ENCODE peak calls at places on chromosome 2, in eight cellular contexts. One of them, this sample, is unnamed.

GRCh38 chr2:79832540-79833234 is 319.8 kb downstream of the CTNNA2 start:
- DNase-seq in CD8-positive, alpha-beta T cell: no peak
- DNase-seq in fibroblast of mammary gland: no peak
- DNase-seq in CD14-positive monocyte: no peak
- DNase-seq in transverse colon: no peak
- DNase-seq in right atrium auricular region: no peak
- DNase-seq in mesothelial cell of epicardium: no peak
- DNase-seq in right lobe of liver: no peak
- DNase-seq in this sample: no peak

GRCh38 chr2:29259221-29259620 is 144.0 kb downstream of the CLIP4 start:
- DNase-seq in CD14-positive monocyte: no peak
- DNase-seq in right atrium auricular region: no peak
- DNase-seq in CD8-positive, alpha-beta T cell: no peak
- DNase-seq in transverse colon: no peak
- DNase-seq in fibroblast of mammary gland: peak
- DNase-seq in mesothelial cell of epicardium: no peak
- DNase-seq in right lobe of liver: no peak
- DNase-seq in this sample: no peak

GRCh38 chr2:18077724-18078123 is 199.3 kb downstream of the KCNS3 start:
- DNase-seq in mesothelial cell of epicardium: no peak
- DNase-seq in transverse colon: no peak
- DNase-seq in fibroblast of mammary gland: no peak
- DNase-seq in right lobe of liver: no peak
- DNase-seq in CD8-positive, alpha-beta T cell: no peak
- DNase-seq in CD14-positive monocyte: no peak
- DNase-seq in right atrium auricular region: no peak
- DNase-seq in this sample: no peak

GRCh38 chr2:118388771-118389170 is 300.5 kb downstream of the INSIG2 start:
- DNase-seq in mesothelial cell of epicardium: no peak
- DNase-seq in CD8-positive, alpha-beta T cell: no peak
- DNase-seq in CD14-positive monocyte: no peak
- DNase-seq in right atrium auricular region: no peak
- DNase-seq in right lobe of liver: no peak
- DNase-seq in transverse colon: no peak
- DNase-seq in fibroblast of mammary gland: peak
- DNase-seq in this sample: no peak

GRCh38 chr2:39228413-39229209 is 15.2 kb downstream of the CDKL4 start:
- DNase-seq in CD14-positive monocyte: no peak
- DNase-seq in CD8-positive, alpha-beta T cell: no peak
- DNase-seq in mesothelial cell of epicardium: no peak
- DNase-seq in right lobe of liver: no peak
- DNase-seq in fibroblast of mammary gland: no peak
- DNase-seq in right atrium auricular region: no peak
- DNase-seq in transverse colon: no peak
- DNase-seq in this sample: no peak

GRCh38 chr2:196356332-196356731 is 185.0 kb upstream of the STK17B start:
- DNase-seq in right lobe of liver: no peak
- DNase-seq in transverse colon: no peak
- DNase-seq in CD14-positive monocyte: no peak
- DNase-seq in right atrium auricular region: no peak
- DNase-seq in CD8-positive, alpha-beta T cell: no peak
- DNase-seq in fibroblast of mammary gland: no peak
- DNase-seq in mesothelial cell of epicardium: no peak
- DNase-seq in this sample: no peak

GRCh38 chr2:79369127-79369526 is 143.7 kb upstream of the CTNNA2 start:
- DNase-seq in right lobe of liver: no peak
- DNase-seq in mesothelial cell of epicardium: no peak
- DNase-seq in CD8-positive, alpha-beta T cell: no peak
- DNase-seq in CD14-positive monocyte: no peak
- DNase-seq in right atrium auricular region: no peak
- DNase-seq in fibroblast of mammary gland: no peak
- DNase-seq in transverse colon: no peak
- DNase-seq in this sample: no peak

GRCh38 chr2:58194451-58194850 is 46.7 kb downstream of the FANCL start:
- DNase-seq in CD14-positive monocyte: no peak
- DNase-seq in CD8-positive, alpha-beta T cell: no peak
- DNase-seq in transverse colon: no peak
- DNase-seq in right atrium auricular region: no peak
- DNase-seq in fibroblast of mammary gland: no peak
- DNase-seq in mesothelial cell of epicardium: no peak
- DNase-seq in right lobe of liver: no peak
- DNase-seq in this sample: no peak

GRCh38 chr2:152432206-152432653 is 97.3 kb downstream of the FMNL2 start:
- DNase-seq in right lobe of liver: no peak
- DNase-seq in fibroblast of mammary gland: peak
- DNase-seq in transverse colon: no peak
- DNase-seq in CD14-positive monocyte: peak
- DNase-seq in mesothelial cell of epicardium: no peak
- DNase-seq in CD8-positive, alpha-beta T cell: no peak
- DNase-seq in right atrium auricular region: peak
- DNase-seq in this sample: no peak

GRCh38 chr2:221571391-221572179 is 519 bp downstream of the EPHA4 start:
- DNase-seq in right atrium auricular region: no peak
- DNase-seq in mesothelial cell of epicardium: peak
- DNase-seq in transverse colon: peak
- DNase-seq in fibroblast of mammary gland: peak
- DNase-seq in CD14-positive monocyte: no peak
- DNase-seq in right lobe of liver: peak
- DNase-seq in CD8-positive, alpha-beta T cell: peak
- DNase-seq in this sample: peak

GRCh38 chr2:178227187-178227586 is 32.9 kb downstream of the OSBPL6 start:
- DNase-seq in right lobe of liver: no peak
- DNase-seq in transverse colon: no peak
- DNase-seq in right atrium auricular region: no peak
- DNase-seq in CD14-positive monocyte: no peak
- DNase-seq in CD8-positive, alpha-beta T cell: no peak
- DNase-seq in mesothelial cell of epicardium: no peak
- DNase-seq in fibroblast of mammary gland: peak
- DNase-seq in this sample: no peak

GRCh38 chr2:157825885-157826284 is 50.2 kb downstream of the ACVR1 start:
- DNase-seq in transverse colon: no peak
- DNase-seq in CD8-positive, alpha-beta T cell: no peak
- DNase-seq in right lobe of liver: no peak
- DNase-seq in CD14-positive monocyte: no peak
- DNase-seq in right atrium auricular region: no peak
- DNase-seq in fibroblast of mammary gland: peak
- DNase-seq in mesothelial cell of epicardium: no peak
- DNase-seq in this sample: no peak

DNA sequence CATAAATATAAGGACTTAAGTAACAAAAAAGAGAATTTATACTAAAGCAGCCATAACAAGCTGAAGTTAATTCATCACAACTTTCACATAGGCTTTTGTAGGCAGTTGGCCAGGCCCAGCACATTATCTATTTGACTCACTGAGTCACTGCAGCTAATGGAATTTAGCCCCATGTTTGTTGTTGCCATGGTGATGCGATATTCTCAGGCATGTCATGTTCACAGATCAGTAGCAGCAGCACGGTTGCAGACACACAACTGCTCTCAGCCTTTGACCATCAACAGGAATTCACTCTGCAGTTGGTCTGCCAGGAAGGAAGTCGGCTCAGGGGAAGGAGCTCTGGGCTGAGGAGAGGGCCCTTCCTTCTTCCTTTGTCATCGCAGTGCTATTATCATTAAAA is 639.8 kb downstream of the TMEM182 start:
- DNase-seq in right atrium auricular region: peak
- DNase-seq in fibroblast of mammary gland: peak
- DNase-seq in mesothelial cell of epicardium: peak
- DNase-seq in CD14-positive monocyte: no peak
- DNase-seq in CD8-positive, alpha-beta T cell: no peak
- DNase-seq in right lobe of liver: no peak
- DNase-seq in transverse colon: no peak
- DNase-seq in this sample: no peak
- TF ChIP-seq CTCF in right atrium auricular region: no peak
- TF ChIP-seq CTCF in fibroblast of mammary gland: no peak
- TF ChIP-seq CTCF in mesothelial cell of epicardium: no peak
- TF ChIP-seq CTCF in CD14-positive monocyte: no peak
- TF ChIP-seq CTCF in CD8-positive, alpha-beta T cell: no peak
- TF ChIP-seq CTCF in right lobe of liver: no peak
- TF ChIP-seq CTCF in transverse colon: no peak
- TF ChIP-seq CTCF in this sample: no peak

GRCh38 chr2:101859604-101860003 is 132.2 kb upstream of the IL1R2 start:
- DNase-seq in right atrium auricular region: no peak
- DNase-seq in fibroblast of mammary gland: no peak
- DNase-seq in CD14-positive monocyte: no peak
- DNase-seq in CD8-positive, alpha-beta T cell: no peak
- DNase-seq in right lobe of liver: no peak
- DNase-seq in transverse colon: no peak
- DNase-seq in mesothelial cell of epicardium: no peak
- DNase-seq in this sample: no peak
- TF ChIP-seq CTCF in right atrium auricular region: no peak
- TF ChIP-seq CTCF in fibroblast of mammary gland: no peak
- TF ChIP-seq CTCF in CD14-positive monocyte: no peak
- TF ChIP-seq CTCF in CD8-positive, alpha-beta T cell: no peak
- TF ChIP-seq CTCF in right lobe of liver: no peak
- TF ChIP-seq CTCF in transverse colon: no peak
- TF ChIP-seq CTCF in mesothelial cell of epicardium: no peak
- TF ChIP-seq CTCF in this sample: no peak

GRCh38 chr2:11534078-11534745 is 367 bp downstream of the GREB1 start:
- DNase-seq in right lobe of liver: no peak
- DNase-seq in mesothelial cell of epicardium: no peak
- DNase-seq in CD14-positive monocyte: no peak
- DNase-seq in fibroblast of mammary gland: peak
- DNase-seq in CD8-positive, alpha-beta T cell: no peak
- DNase-seq in transverse colon: no peak
- DNase-seq in right atrium auricular region: no peak
- DNase-seq in this sample: no peak

GRCh38 chr2:11535899-11536344 is 2.1 kb downstream of the GREB1 start:
- DNase-seq in right atrium auricular region: no peak
- DNase-seq in transverse colon: no peak
- DNase-seq in CD14-positive monocyte: no peak
- DNase-seq in right lobe of liver: no peak
- DNase-seq in mesothelial cell of epicardium: no peak
- DNase-seq in CD8-positive, alpha-beta T cell: no peak
- DNase-seq in fibroblast of mammary gland: no peak
- DNase-seq in this sample: no peak

GRCh38 chr2:11532434-11533055 is 1.3 kb upstream of the GREB1 start:
- DNase-seq in fibroblast of mammary gland: peak
- DNase-seq in right lobe of liver: no peak
- DNase-seq in CD8-positive, alpha-beta T cell: no peak
- DNase-seq in mesothelial cell of epicardium: no peak
- DNase-seq in right atrium auricular region: no peak
- DNase-seq in CD14-positive monocyte: no peak
- DNase-seq in transverse colon: no peak
- DNase-seq in this sample: no peak

GRCh38 chr2:11533278-11534077 is at the start of gene GREB1:
- DNase-seq in right lobe of liver: no peak
- DNase-seq in fibroblast of mammary gland: peak
- DNase-seq in CD8-positive, alpha-beta T cell: no peak
- DNase-seq in right atrium auricular region: no peak
- DNase-seq in mesothelial cell of epicardium: no peak
- DNase-seq in transverse colon: no peak
- DNase-seq in CD14-positive monocyte: no peak
- DNase-seq in this sample: no peak

GRCh38 chr2:11534746-11535484 is 1.1 kb downstream of the GREB1 start:
- DNase-seq in CD14-positive monocyte: no peak
- DNase-seq in right lobe of liver: no peak
- DNase-seq in fibroblast of mammary gland: no peak
- DNase-seq in CD8-positive, alpha-beta T cell: no peak
- DNase-seq in mesothelial cell of epicardium: no peak
- DNase-seq in right atrium auricular region: no peak
- DNase-seq in transverse colon: no peak
- DNase-seq in this sample: no peak
- TF ChIP-seq CTCF in CD14-positive monocyte: peak
- TF ChIP-seq CTCF in right lobe of liver: no peak
- TF ChIP-seq CTCF in fibroblast of mammary gland: peak
- TF ChIP-seq CTCF in CD8-positive, alpha-beta T cell: no peak
- TF ChIP-seq CTCF in mesothelial cell of epicardium: no peak
- TF ChIP-seq CTCF in right atrium auricular region: no peak
- TF ChIP-seq CTCF in transverse colon: no peak
- TF ChIP-seq CTCF in this sample: peak

GRCh38 chr2:96795076-96795475 is 21.0 kb upstream of the CNNM3 start:
- DNase-seq in CD14-positive monocyte: no peak
- DNase-seq in CD8-positive, alpha-beta T cell: no peak
- DNase-seq in mesothelial cell of epicardium: no peak
- DNase-seq in right lobe of liver: no peak
- DNase-seq in fibroblast of mammary gland: no peak
- DNase-seq in right atrium auricular region: no peak
- DNase-seq in transverse colon: no peak
- DNase-seq in this sample: no peak

GRCh38 chr2:96797066-96797625 is 18.9 kb upstream of the CNNM3 start:
- DNase-seq in CD14-positive monocyte: no peak
- DNase-seq in right atrium auricular region: no peak
- DNase-seq in transverse colon: no peak
- DNase-seq in mesothelial cell of epicardium: no peak
- DNase-seq in fibroblast of mammary gland: no peak
- DNase-seq in CD8-positive, alpha-beta T cell: no peak
- DNase-seq in right lobe of liver: no peak
- DNase-seq in this sample: no peak

GRCh38 chr2:96789245-96789617 is 26.8 kb upstream of the CNNM3 start:
- DNase-seq in CD8-positive, alpha-beta T cell: no peak
- DNase-seq in right atrium auricular region: no peak
- DNase-seq in right lobe of liver: no peak
- DNase-seq in CD14-positive monocyte: no peak
- DNase-seq in fibroblast of mammary gland: no peak
- DNase-seq in mesothelial cell of epicardium: no peak
- DNase-seq in transverse colon: no peak
- DNase-seq in this sample: no peak

GRCh38 chr2:96788393-96789244 is 27.4 kb upstream of the CNNM3 start:
- DNase-seq in fibroblast of mammary gland: peak
- DNase-seq in transverse colon: peak
- DNase-seq in CD8-positive, alpha-beta T cell: no peak
- DNase-seq in right lobe of liver: peak
- DNase-seq in CD14-positive monocyte: no peak
- DNase-seq in mesothelial cell of epicardium: no peak
- DNase-seq in right atrium auricular region: no peak
- DNase-seq in this sample: no peak

GRCh38 chr2:96792772-96793749 is 23.0 kb upstream of the CNNM3 start:
- DNase-seq in CD8-positive, alpha-beta T cell: no peak
- DNase-seq in right lobe of liver: no peak
- DNase-seq in right atrium auricular region: no peak
- DNase-seq in CD14-positive monocyte: no peak
- DNase-seq in mesothelial cell of epicardium: no peak
- DNase-seq in transverse colon: no peak
- DNase-seq in fibroblast of mammary gland: no peak
- DNase-seq in this sample: no peak
- TF ChIP-seq CTCF in CD8-positive, alpha-beta T cell: no peak
- TF ChIP-seq CTCF in right lobe of liver: no peak
- TF ChIP-seq CTCF in right atrium auricular region: no peak
- TF ChIP-seq CTCF in CD14-positive monocyte: no peak
- TF ChIP-seq CTCF in mesothelial cell of epicardium: no peak
- TF ChIP-seq CTCF in transverse colon: no peak
- TF ChIP-seq CTCF in fibroblast of mammary gland: no peak
- TF ChIP-seq CTCF in this sample: no peak

GRCh38 chr2:134765987-134766386 is 47.2 kb upstream of the TMEM163 start:
- DNase-seq in transverse colon: no peak
- DNase-seq in mesothelial cell of epicardium: no peak
- DNase-seq in fibroblast of mammary gland: no peak
- DNase-seq in right atrium auricular region: no peak
- DNase-seq in CD8-positive, alpha-beta T cell: no peak
- DNase-seq in CD14-positive monocyte: no peak
- DNase-seq in right lobe of liver: no peak
- DNase-seq in this sample: no peak
- TF ChIP-seq CTCF in transverse colon: no peak
- TF ChIP-seq CTCF in mesothelial cell of epicardium: no peak
- TF ChIP-seq CTCF in fibroblast of mammary gland: no peak
- TF ChIP-seq CTCF in right atrium auricular region: no peak
- TF ChIP-seq CTCF in CD8-positive, alpha-beta T cell: no peak
- TF ChIP-seq CTCF in CD14-positive monocyte: no peak
- TF ChIP-seq CTCF in right lobe of liver: no peak
- TF ChIP-seq CTCF in this sample: no peak

This sample was measured in type B pancreatic cell.